ENCODE peak calls at places on chromosomes 2 and 18, in six cellular contexts. B is foreskin fibroblast, E is AG09309, R is IMR-90, S is choroid plexus epithelial cell, K is stomach. G is an unnamed sample.

GRCh38 chr2:204019572-204020501 is 83.3 kb downstream of the ICOS start:
- DNase-seq in B (peak), E (no peak), R (peak), S (peak), K (no peak), G (peak)

GRCh38 chr2:44135771-44136170 is 32.9 kb upstream of the PPM1B start:
- DNase-seq in B (peak), E (peak), R (peak), S (peak), K (no peak), G (no peak)

GRCh38 chr18:2979027-2979570 is 33.8 kb downstream of the LPIN2 start:
- DNase-seq in B (peak), E (no peak), R (peak), S (peak), K (no peak), G (peak)

GRCh38 chr2:238731961-238732360 is 115.9 kb upstream of the TWIST2 start:
- DNase-seq in B (peak), E (peak), R (no peak), S (no peak), K (no peak), G (no peak)

GRCh38 chr2:88683160-88684021 is 8.1 kb upstream of the RPIA start:
- DNase-seq in B (no peak), E (no peak), R (no peak), S (no peak), K (no peak), G (no peak)

GRCh38 chr2:125643128-125643527 is 1012.8 kb upstream of the GYPC start:
- DNase-seq in B (no peak), E (no peak), R (no peak), S (no peak), K (no peak), G (no peak)

GRCh38 chr2:28547223-28547860 is 51.5 kb downstream of the PLB1 start:
- DNase-seq in B (no peak), E (no peak), R (no peak), S (no peak), K (no peak), G (no peak)

GRCh38 chr18:74454279-74454741 is 2.8 kb downstream of the DIPK1C start:
- DNase-seq in B (no peak), E (no peak), R (no peak), S (no peak), K (no peak), G (no peak)

GRCh38 chr2:46438794-46439193 is 40.6 kb upstream of the TMEM247 start:
- DNase-seq in B (no peak), E (no peak), R (no peak), S (no peak), K (no peak), G (no peak)

GRCh38 chr18:5478261-5478660 is 65.5 kb downstream of the EPB41L3 start:
- DNase-seq in B (no peak), E (no peak), R (no peak), S (no peak), K (no peak), G (no peak)

GRCh38 chr2:233643128-233643527 is 6.9 kb downstream of the UGT1A10 start:
- DNase-seq in B (no peak), E (no peak), R (no peak), S (peak), K (no peak), G (no peak)

GRCh38 chr2:3661149-3661660 is 3.2 kb downstream of the ALLC start:
- DNase-seq in B (peak), E (no peak), R (peak), S (no peak), K (no peak), G (no peak)

GRCh38 chr2:172806426-172807008 is 70.9 kb downstream of the RAPGEF4 start:
- DNase-seq in B (peak), E (no peak), R (peak), S (peak), K (no peak), G (peak)

GRCh38 chr2:16294791-16295190 is 354.4 kb downstream of the MYCN start:
- DNase-seq in B (no peak), E (no peak), R (no peak), S (no peak), K (no peak), G (no peak)

GRCh38 chr2:239186958-239187357 is 213.9 kb downstream of the HDAC4 start:
- DNase-seq in B (no peak), E (no peak), R (no peak), S (no peak), K (peak), G (no peak)

GRCh38 chr2:230076819-230077218 is 8.1 kb upstream of the SLC16A14 start:
- DNase-seq in B (no peak), E (no peak), R (no peak), S (no peak), K (no peak), G (no peak)

GRCh38 chr2:240392084-240392947 is 43.1 kb upstream of the GPC1 start:
- DNase-seq in B (peak), E (no peak), R (no peak), S (peak), K (no peak), G (no peak)

GRCh38 chr18:64009305-64009704 is 39.4 kb downstream of the SERPINB8 start:
- DNase-seq in B (no peak), E (no peak), R (no peak), S (no peak), K (no peak), G (no peak)

GRCh38 chr2:120246546-120247300 is 5.9 kb upstream of the RALB start:
- DNase-seq in B (no peak), E (no peak), R (peak), S (no peak), K (no peak), G (no peak)

GRCh38 chr2:223363085-223363484 is 239.1 kb downstream of the SCG2 start:
- DNase-seq in B (no peak), E (no peak), R (no peak), S (no peak), K (no peak), G (no peak)

GRCh38 chr2:236773206-236773605 is 203.6 kb downstream of the ACKR3 start:
- DNase-seq in B (no peak), E (no peak), R (no peak), S (no peak), K (no peak), G (no peak)

GRCh38 chr2:17869128-17869527 is 9.3 kb upstream of the KCNS3 start:
- DNase-seq in B (peak), E (no peak), R (peak), S (peak), K (no peak), G (no peak)

GRCh38 chr2:172751564-172751963 is 15.9 kb downstream of the RAPGEF4 start:
- DNase-seq in B (no peak), E (no peak), R (no peak), S (no peak), K (no peak), G (no peak)

GRCh38 chr2:161238559-161239415 is 69.4 kb upstream of the PSMD14 start:
- DNase-seq in B (peak), E (no peak), R (peak), S (peak), K (peak), G (no peak)
- TF ChIP-seq CTCF in B (no peak), E (no peak), R (no peak), S (no peak), K (no peak), G (no peak)

DNA sequence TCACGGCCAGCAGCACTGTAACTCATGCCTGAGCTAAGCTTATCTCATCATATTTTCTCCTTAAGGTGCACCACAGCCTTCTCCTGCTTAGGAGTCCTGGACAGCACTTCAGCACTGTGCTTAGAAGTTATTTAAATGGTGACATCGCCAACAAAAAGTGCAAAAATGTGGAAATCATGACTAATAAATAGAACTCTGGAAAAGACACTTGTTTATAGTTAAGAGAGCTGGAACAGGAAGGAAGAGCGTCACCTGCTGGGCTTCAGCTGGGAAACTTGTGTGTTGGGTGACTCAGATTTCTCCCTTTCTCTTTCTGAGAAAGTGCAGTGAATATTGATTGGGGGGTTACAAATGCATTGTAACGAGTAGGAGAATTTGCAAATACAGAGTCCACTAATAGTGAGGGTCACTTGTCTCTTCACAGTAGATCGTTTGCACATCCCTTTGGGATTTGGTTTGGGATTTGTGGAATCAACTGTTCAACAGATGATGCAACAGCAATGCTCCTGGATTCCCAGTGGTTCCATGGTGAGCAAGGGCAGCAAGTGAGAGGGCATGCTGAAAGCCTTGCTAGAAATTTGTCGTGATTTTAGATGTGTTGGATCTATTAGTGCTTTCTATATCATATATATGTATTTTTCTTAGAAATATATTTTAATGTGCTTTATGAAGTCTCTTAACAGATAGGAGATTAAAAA is 84.2 kb downstream of the DOK6 start:
- DNase-seq in B (peak), E (peak), R (peak), S (peak), K (no peak), G (no peak)
- TF ChIP-seq CTCF in B (peak), E (peak), R (peak), S (peak), K (no peak), G (no peak)

GRCh38 chr2:209936106-209936663 is 66.3 kb upstream of the RPE start:
- DNase-seq in B (no peak), E (no peak), R (no peak), S (peak), K (no peak), G (no peak)
- TF ChIP-seq CTCF in B (peak), E (no peak), R (peak), S (peak), K (no peak), G (peak)

DNA sequence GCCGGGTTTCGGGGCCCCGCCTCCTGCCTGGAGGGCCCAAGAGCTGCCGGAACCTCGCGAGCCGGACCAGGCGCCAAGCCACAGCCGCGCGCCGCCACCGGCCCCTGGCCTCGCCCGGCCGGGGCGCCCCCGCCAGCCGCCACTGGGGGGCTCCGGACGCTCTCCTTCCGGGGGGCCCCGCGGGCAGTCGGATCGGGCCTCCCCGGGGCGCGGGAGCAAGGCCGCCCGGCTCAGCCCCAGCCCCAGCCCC is 17.4 kb upstream of the HAAO start:
- DNase-seq in B (peak), E (no peak), R (peak), S (no peak), K (peak), G (peak)
- TF ChIP-seq CTCF in B (no peak), E (peak), R (peak), S (no peak), K (no peak), G (no peak)

GRCh38 chr2:131039101-131039440 is 54.2 kb downstream of the FAM168B start:
- DNase-seq in B (no peak), E (no peak), R (no peak), S (no peak), K (no peak), G (no peak)
- TF ChIP-seq CTCF in B (no peak), E (no peak), R (no peak), S (no peak), K (no peak), G (no peak)

DNA sequence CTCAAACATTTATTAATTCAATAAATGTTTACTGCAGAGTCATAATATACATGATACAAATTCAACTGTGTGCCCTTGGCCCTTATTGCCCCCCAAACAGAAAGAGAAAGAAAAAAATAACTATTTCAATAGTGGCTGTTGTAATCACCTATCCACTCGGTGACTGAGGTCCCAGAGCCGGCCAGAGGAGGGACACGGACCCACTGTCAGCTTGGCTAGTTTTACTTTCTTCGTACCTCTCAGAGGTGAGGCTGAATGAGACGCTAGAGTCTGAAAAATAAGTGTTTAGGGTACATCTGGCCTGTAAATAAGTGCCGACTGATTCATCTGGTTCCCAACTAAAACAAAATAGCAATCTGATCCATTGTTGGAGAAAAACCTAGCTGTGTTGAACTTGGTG is 31.3 kb upstream of the FZD7 start:
- DNase-seq in B (no peak), E (no peak), R (no peak), S (no peak), K (no peak), G (no peak)
- TF ChIP-seq CTCF in B (no peak), E (no peak), R (no peak), S (no peak), K (no peak), G (no peak)